ENCODE peak calls at places on chromosomes 2 and 18, in five cellular contexts. I, W, S, K and O are unnamed samples.
A peak's percentile ranks its signal among the peaks of the same experiment; 100 is the strongest.

GRCh38 chr2:66701251-66701650 is 266.3 kb downstream of the MEIS1 start:
- DNase-seq in I (no peak), W (no peak), S (no peak), K (no peak), O (no peak)

GRCh38 chr2:107545851-107546250 is 280.8 kb upstream of the RGPD4 start:
- DNase-seq in I (no peak), W (no peak), S (no peak), K (no peak), O (no peak)

GRCh38 chr2:47897191-47897955 is 8.9 kb downstream of the FBXO11 start:
- DNase-seq in I (no peak), W (no peak), S (no peak), K (no peak), O (no peak)

GRCh38 chr2:101517753-101518152 is 42.8 kb upstream of the RFX8 start:
- DNase-seq in I (no peak), W (no peak), S (no peak), K (no peak), O (no peak)

GRCh38 chr2:132676999-132677398 is 7.0 kb upstream of the LYPD1 start:
- DNase-seq in I (no peak), W (no peak), S (no peak), K (no peak), O (no peak)

GRCh38 chr2:6982484-6982883 is 65.3 kb downstream of the RNF144A start:
- DNase-seq in I (no peak), W (no peak), S (no peak), K (no peak), O (no peak)

GRCh38 chr2:161681043-161681442 is 56.8 kb downstream of the SLC4A10 start:
- DNase-seq in I (no peak), W (no peak), S (no peak), K (no peak), O (no peak)

GRCh38 chr18:78737006-78737915 is 242.4 kb upstream of the SALL3 start:
- DNase-seq in I (no peak), W (no peak), S (no peak), K (no peak), O (no peak)

GRCh38 chr2:237702439-237703397 is 75.3 kb downstream of the LRRFIP1 start:
- DNase-seq in I (peak; percentile 43), W (peak; percentile 51), S (no peak), K (no peak), O (peak; percentile 61)

GRCh38 chr2:181262782-181263181 is 194.4 kb upstream of the ITGA4 start:
- DNase-seq in I (no peak), W (no peak), S (no peak), K (no peak), O (no peak)

GRCh38 chr2:159968282-159968900 is 94.0 kb downstream of the PLA2R1 start:
- DNase-seq in I (peak; percentile 51), W (no peak), S (no peak), K (peak; percentile 39), O (no peak)

GRCh38 chr2:230416061-230416721 is at the start of gene SP100:
- DNase-seq in I (no peak), W (peak; percentile 73), S (peak; percentile 58), K (no peak), O (peak; percentile 74)